ENCODE peak calls at places on chromosomes 16 and 17, in five cellular contexts. V is ovary, L is adrenal gland, R is transverse colon, Y is pancreas. T is an unnamed sample.
A peak's percentile ranks its signal among the peaks of the same experiment; 100 is the strongest.

GRCh38 chr17:65530985-65531507 is 30.4 kb downstream of the AXIN2 start:
- DNase-seq in V (no peak), L (peak; percentile 85), R (no peak), Y (no peak), T (no peak)

GRCh38 chr17:67421869-67422273 is 44.8 kb downstream of the PITPNC1 start:
- DNase-seq in V (no peak), L (peak; percentile 78), R (peak; percentile 43), Y (peak; percentile 63), T (peak; percentile 23)

GRCh38 chr17:6913608-6914443 is 82.0 kb upstream of the ALOX12 start:
- DNase-seq in V (peak; percentile 81), L (peak; percentile 49), R (peak; percentile 75), Y (peak; percentile 20), T (no peak)

GRCh38 chr17:49564638-49565037 is 11.0 kb upstream of the NXPH3 start:
- DNase-seq in V (no peak), L (no peak), R (no peak), Y (no peak), T (no peak)

GRCh38 chr16:3021449-3022207 is 1.5 kb downstream of the TNFRSF12A start:
- DNase-seq in V (peak; percentile 85), L (peak; percentile 94), R (peak; percentile 87), Y (peak; percentile 83), T (no peak)

GRCh38 chr16:89093602-89094251 is at the start of gene ACSF3:
- DNase-seq in V (peak; percentile 79), L (peak; percentile 40), R (peak; percentile 65), Y (peak; percentile 59), T (no peak)

GRCh38 chr16:67406111-67406593 is 10.1 kb downstream of the ZDHHC1 start:
- DNase-seq in V (peak; percentile 63), L (no peak), R (no peak), Y (no peak), T (no peak)

GRCh38 chr17:21183468-21183867 is 30.5 kb downstream of the TMEM11 start:
- DNase-seq in V (no peak), L (no peak), R (no peak), Y (no peak), T (no peak)

GRCh38 chr16:58418601-58419000 is 26.3 kb downstream of the GINS3 start:
- DNase-seq in V (no peak), L (peak; percentile 59), R (no peak), Y (no peak), T (no peak)

GRCh38 chr16:13996778-13997288 is 74.3 kb upstream of the MRTFB start:
- DNase-seq in V (no peak), L (no peak), R (no peak), Y (no peak), T (no peak)

GRCh38 chr17:64998436-64999190 is 57.9 kb downstream of the GNA13 start:
- DNase-seq in V (no peak), L (no peak), R (no peak), Y (no peak), T (no peak)

GRCh38 chr17:73069164-73069774 is 23.2 kb downstream of the SLC39A11 start:
- DNase-seq in V (no peak), L (no peak), R (no peak), Y (no peak), T (no peak)

GRCh38 chr17:34254651-34255380 is at the start of gene CCL2:
- DNase-seq in V (peak; percentile 58), L (peak; percentile 69), R (peak; percentile 50), Y (peak; percentile 45), T (no peak)

GRCh38 chr17:29359777-29360176 is 30.4 kb upstream of the TAOK1 start:
- DNase-seq in V (no peak), L (no peak), R (no peak), Y (no peak), T (no peak)

GRCh38 chr16:81645303-81645702 is 133.8 kb upstream of the PLCG2 start:
- DNase-seq in V (no peak), L (peak; percentile 93), R (peak; percentile 54), Y (peak; percentile 98), T (peak; percentile 93)

GRCh38 chr17:81666092-81666341 is 388 bp downstream of the OXLD1 start:
- DNase-seq in V (no peak), L (no peak), R (no peak), Y (no peak), T (no peak)

GRCh38 chr17:44071198-44071520 is 624 bp downstream of the G6PC3 start:
- DNase-seq in V (no peak), L (no peak), R (no peak), Y (no peak), T (no peak)

GRCh38 chr16:48491517-48491916 is 106.3 kb upstream of the SIAH1 start:
- DNase-seq in V (no peak), L (no peak), R (no peak), Y (no peak), T (no peak)

GRCh38 chr17:36686123-36686669 is 84.8 kb downstream of the MRM1 start:
- DNase-seq in V (no peak), L (no peak), R (no peak), Y (no peak), T (no peak)

GRCh38 chr17:74008196-74008595 is 195.3 kb upstream of the RPL38 start:
- DNase-seq in V (no peak), L (no peak), R (peak; percentile 11), Y (no peak), T (no peak)

GRCh38 chr17:74816883-74817620 is 40.9 kb upstream of the NAT9 start:
- DNase-seq in V (no peak), L (no peak), R (no peak), Y (no peak), T (no peak)

GRCh38 chr16:66706506-66706880 is 9.9 kb upstream of the CMTM4 start:
- DNase-seq in V (no peak), L (no peak), R (peak; percentile 57), Y (no peak), T (no peak)

GRCh38 chr16:66948034-66948821 is 12.8 kb upstream of the CES3 start:
- DNase-seq in V (peak; percentile 57), L (no peak), R (peak; percentile 43), Y (no peak), T (no peak)

GRCh38 chr16:57886427-57886826 is 84.1 kb upstream of the KIFC3 start:
- DNase-seq in V (no peak), L (no peak), R (no peak), Y (no peak), T (no peak)

GRCh38 chr17:7238418-7239090 is 703 bp downstream of the PHF23 start:
- DNase-seq in V (peak; percentile 71), L (peak; percentile 68), R (no peak), Y (peak; percentile 53), T (no peak)

GRCh38 chr16:72840591-72841381 is 207.1 kb downstream of the ZFHX3 start:
- DNase-seq in V (no peak), L (no peak), R (no peak), Y (no peak), T (no peak)

GRCh38 chr17:39252788-39253460 is 27.2 kb upstream of the STAC2 start:
- DNase-seq in V (no peak), L (no peak), R (no peak), Y (no peak), T (no peak)

GRCh38 chr16:1295465-1295864 is 14.0 kb upstream of the UBE2I start:
- DNase-seq in V (no peak), L (no peak), R (no peak), Y (no peak), T (no peak)

GRCh38 chr17:43360376-43360738 is 38.4 kb upstream of the ARL4D start:
- DNase-seq in V (no peak), L (peak; percentile 58), R (peak; percentile 72), Y (peak; percentile 56), T (no peak)

GRCh38 chr16:7397901-7398300 is 65.3 kb downstream of the RBFOX1 start:
- DNase-seq in V (no peak), L (no peak), R (no peak), Y (no peak), T (no peak)
- H3K4me3 ChIP-seq in V (no peak overlapping the region), L (no peak overlapping the region), R (no peak overlapping the region), Y (no peak overlapping the region), T (no peak overlapping the region)

GRCh38 chr17:46061435-46061834 is 62.4 kb downstream of the STH start:
- DNase-seq in V (no peak), L (no peak), R (no peak), Y (no peak), T (no peak)
- TF ChIP-seq CTCF in V (no peak), L (no peak), R (peak; percentile 44), Y (peak; percentile 36), T (no peak)

GRCh38 chr16:27722266-27722636 is 172.3 kb downstream of the KATNIP start:
- DNase-seq in V (no peak), L (no peak), R (peak; percentile 29), Y (no peak), T (no peak)

GRCh38 chr16:27718767-27719445 is 169.0 kb downstream of the KATNIP start:
- DNase-seq in V (no peak), L (no peak), R (no peak), Y (peak; percentile 34), T (no peak)

GRCh38 chr16:27722892-27723450 is 173.0 kb downstream of the KATNIP start:
- DNase-seq in V (no peak), L (no peak), R (no peak), Y (no peak), T (no peak)

GRCh38 chr16:27721548-27722265 is 171.8 kb downstream of the KATNIP start:
- DNase-seq in V (peak; percentile 69), L (peak; percentile 59), R (peak; percentile 37), Y (peak; percentile 19), T (no peak)

DNA sequence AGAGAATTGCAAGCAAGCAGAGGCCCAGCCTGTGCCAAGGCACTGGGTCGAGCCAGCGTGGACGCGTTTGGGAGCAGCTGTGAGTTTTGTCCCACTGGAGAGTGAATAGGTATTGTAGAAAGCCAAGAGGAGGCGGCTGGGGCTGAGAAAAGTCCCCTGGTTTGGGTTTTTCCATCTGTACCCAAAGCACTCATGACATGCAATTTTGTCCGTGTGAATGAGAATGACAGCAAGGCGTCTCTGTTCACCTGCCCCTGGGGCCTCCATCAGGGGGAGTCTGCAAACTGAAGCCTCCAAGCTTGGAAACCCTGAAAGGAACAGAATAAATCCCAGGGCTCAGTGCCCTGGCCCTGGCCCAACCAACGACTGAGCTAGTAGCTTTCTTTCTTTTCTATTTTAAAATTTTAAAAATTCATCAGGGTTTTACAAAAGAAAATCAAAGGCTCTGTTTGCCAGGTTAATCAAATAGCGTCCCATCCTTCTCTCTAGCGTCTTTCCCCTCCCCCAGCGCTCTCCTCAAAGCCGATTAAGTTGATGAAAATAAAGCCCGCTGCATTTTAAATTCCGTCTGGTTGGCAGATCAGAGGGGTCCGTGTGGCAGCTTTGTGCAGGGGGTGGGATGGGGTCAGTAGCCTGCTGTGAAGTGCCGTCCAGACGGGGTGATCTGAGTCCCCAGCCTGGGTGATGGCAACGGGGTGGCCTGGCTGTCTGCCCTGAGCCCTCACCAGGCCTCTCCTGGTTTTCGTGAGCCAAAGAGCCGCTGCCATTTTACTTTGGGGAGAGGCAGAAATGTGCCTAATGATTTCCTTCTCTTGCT is 171.0 kb downstream of the KATNIP start:
- DNase-seq in V (peak; percentile 50), L (no peak), R (no peak), Y (no peak), T (no peak)
- H3K4me3 ChIP-seq in V (no peak overlapping the region), L (no peak overlapping the region), R (no peak overlapping the region), Y (no peak overlapping the region), T (no peak overlapping the region)

DNA sequence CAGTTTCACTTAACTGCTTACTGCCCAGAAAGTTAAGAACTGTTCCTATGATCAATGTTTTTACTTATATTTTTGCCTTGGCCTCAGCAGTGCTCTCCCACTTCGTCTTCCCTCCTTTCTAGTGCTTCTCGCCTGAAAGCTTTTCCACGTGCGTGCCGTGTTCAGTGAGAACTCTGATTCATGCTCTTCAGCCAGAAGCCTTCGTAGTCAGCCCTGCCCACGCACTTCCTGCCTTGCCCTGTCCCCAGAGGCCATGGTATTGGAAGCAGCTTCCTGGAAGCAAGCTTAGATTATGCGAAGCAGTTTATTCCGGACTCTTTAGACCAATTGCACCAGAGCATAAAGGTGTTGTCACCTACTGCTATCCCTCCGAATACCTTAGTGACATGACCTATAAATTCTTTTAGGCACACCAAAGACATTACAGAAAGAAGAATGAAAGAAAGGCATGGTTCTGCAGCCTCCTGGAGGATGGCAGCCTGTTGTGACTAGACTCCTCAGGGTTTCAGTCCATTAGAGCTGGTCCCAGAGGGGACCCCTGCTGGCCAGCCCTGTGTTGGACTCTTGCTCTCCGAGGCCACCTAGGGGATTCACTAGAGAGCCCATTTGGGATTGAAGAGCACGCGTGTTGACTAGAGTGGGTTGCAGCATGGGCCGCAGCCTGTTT is 105.2 kb downstream of the RPTOR start:
- DNase-seq in V (peak; percentile 51), L (peak; percentile 62), R (no peak), Y (no peak), T (no peak)
- TF ChIP-seq CTCF in V (no peak), L (no peak), R (no peak), Y (peak; percentile 8), T (peak; percentile 58)

T was measured in LNCaP clone FGC.